ENCODE peak calls at places on chromosomes 16 and 17, in ten cellular contexts. V is sigmoid colon, S is H1, W is transverse colon, X is GM12878, Y is stomach, K is suprapubic skin, A is endothelial cell of umbilical vein, H is prostate gland, B is breast epithelium. I is an unnamed sample.

GRCh38 chr16:86387461-86388440 is 122.6 kb upstream of the FOXF1 start:
- DNase-seq in W (no peak), K (no peak), X (no peak), Y (no peak), V (no peak), H (no peak), B (no peak), S (no peak), A (peak; percentile 89), I (no peak)

GRCh38 chr17:6471531-6472465 is 27.5 kb downstream of the PIMREG start:
- DNase-seq in K (no peak), B (no peak), X (no peak), Y (no peak), A (peak; percentile 43), W (no peak), H (no peak), S (no peak), V (no peak), I (no peak)

GRCh38 chr16:63702981-63703590 is 1418.8 kb downstream of the CDH11 start:
- DNase-seq in S (no peak), B (no peak), W (no peak), Y (peak; percentile 53), V (no peak), K (no peak), A (no peak), H (no peak), X (no peak), I (no peak)

GRCh38 chr17:82114872-82115271 is 16.8 kb upstream of the FASN start:
- DNase-seq in S (no peak), H (no peak), A (no peak), W (no peak), K (no peak), X (no peak), Y (no peak), V (no peak), B (no peak), I (no peak)

GRCh38 chr16:4704913-4705312 is 11.6 kb downstream of the NUDT16L1 start:
- DNase-seq in X (no peak), H (no peak), Y (no peak), A (no peak), V (no peak), S (no peak), K (no peak), W (no peak), B (no peak), I (no peak)

GRCh38 chr16:85334718-85335583 is 222.7 kb upstream of the CIBAR2 start:
- DNase-seq in X (no peak), V (no peak), W (peak; percentile 88), H (peak; percentile 26), A (peak; percentile 49), K (no peak), S (no peak), B (no peak), Y (peak; percentile 91), I (no peak)

GRCh38 chr17:77083547-77083946 is 57.2 kb upstream of the SEC14L1 start:
- DNase-seq in V (no peak), W (peak; percentile 47), K (no peak), S (no peak), H (no peak), Y (no peak), B (no peak), X (no peak), A (no peak), I (no peak)

GRCh38 chr17:73900516-73900915 is 256.3 kb upstream of the SDK2 start:
- DNase-seq in V (no peak), H (no peak), W (no peak), A (no peak), Y (no peak), S (no peak), B (no peak), K (no peak), X (no peak), I (no peak)

GRCh38 chr17:56440391-56440790 is 153.1 kb upstream of the NOG start:
- DNase-seq in B (no peak), S (no peak), X (no peak), H (no peak), A (peak; percentile 10), K (no peak), W (no peak), V (no peak), Y (no peak), I (no peak)

GRCh38 chr17:74452027-74452840 is 14.2 kb upstream of the CD300A start:
- DNase-seq in Y (no peak), W (no peak), S (no peak), K (no peak), X (no peak), B (no peak), A (no peak), H (no peak), V (no peak), I (no peak)

GRCh38 chr17:67520282-67520906 is 143.3 kb downstream of the PITPNC1 start:
- DNase-seq in X (no peak), Y (no peak), K (no peak), V (peak; percentile 87), B (no peak), H (no peak), W (peak; percentile 13), A (no peak), S (no peak), I (no peak)

GRCh38 chr16:87897563-87898505 is 28.5 kb upstream of the SLC7A5 start:
- DNase-seq in X (no peak), S (no peak), B (no peak), V (no peak), K (no peak), A (no peak), H (no peak), Y (no peak), W (no peak), I (no peak)

GRCh38 chr16:85307552-85308364 is 195.5 kb upstream of the CIBAR2 start:
- DNase-seq in K (no peak), X (no peak), V (no peak), A (no peak), B (no peak), H (no peak), W (no peak), S (no peak), Y (no peak), I (no peak)

GRCh38 chr17:142102-142661 is 4.8 kb downstream of the SCGB1C2 start:
- DNase-seq in K (peak; percentile 79), B (peak; percentile 45), X (no peak), W (no peak), Y (peak; percentile 25), H (peak; percentile 3), V (peak; percentile 61), S (no peak), A (peak; percentile 50), I (peak; percentile 61)
- H3K27ac ChIP-seq in K (no peak overlapping the region), B (no peak overlapping the region), X (no peak overlapping the region), W (no peak overlapping the region), Y (no peak overlapping the region), H (no peak overlapping the region), V (no peak overlapping the region), S (no peak overlapping the region), A (no peak overlapping the region), I (no peak overlapping the region)

GRCh38 chr17:18363021-18363941 is at the start of gene SHMT1:
- DNase-seq in A (peak; percentile 90), X (peak; percentile 72), H (peak; percentile 95), B (peak; percentile 94), Y (peak; percentile 97), V (peak; percentile 98), K (peak; percentile 96), W (peak; percentile 96), S (peak; percentile 92), I (peak; percentile 98)
- TF ChIP-seq POLR2A in A (peak; percentile 70), X (peak; percentile 88), H (peak; percentile 85), B (no peak), Y (no peak), V (peak; percentile 25), K (no peak), W (peak; percentile 70), S (peak; percentile 78), I (peak; percentile 52)

GRCh38 chr17:43449470-43450202 is 34.1 kb upstream of the DHX8 start:
- DNase-seq in W (no peak), B (no peak), K (no peak), A (no peak), V (no peak), H (peak; percentile 69), Y (peak; percentile 34), X (no peak), S (no peak), I (no peak)
- TF ChIP-seq POLR2AphosphoS5 in W (no peak), B (no peak), K (no peak), A (no peak), V (no peak), H (peak; percentile 82), Y (no peak), X (no peak), S (no peak), I (no peak)

GRCh38 chr17:45874148-45874547 is 20.2 kb upstream of the MAPT start:
- DNase-seq in B (no peak), V (no peak), K (no peak), S (no peak), Y (no peak), X (no peak), H (no peak), A (no peak), W (no peak), I (no peak)
- H3K27ac ChIP-seq in B (no peak overlapping the region), V (no peak overlapping the region), K (no peak overlapping the region), S (no peak overlapping the region), Y (no peak overlapping the region), X (no peak overlapping the region), H (no peak overlapping the region), A (no peak overlapping the region), W (no peak overlapping the region), I (no peak overlapping the region)

DNA sequence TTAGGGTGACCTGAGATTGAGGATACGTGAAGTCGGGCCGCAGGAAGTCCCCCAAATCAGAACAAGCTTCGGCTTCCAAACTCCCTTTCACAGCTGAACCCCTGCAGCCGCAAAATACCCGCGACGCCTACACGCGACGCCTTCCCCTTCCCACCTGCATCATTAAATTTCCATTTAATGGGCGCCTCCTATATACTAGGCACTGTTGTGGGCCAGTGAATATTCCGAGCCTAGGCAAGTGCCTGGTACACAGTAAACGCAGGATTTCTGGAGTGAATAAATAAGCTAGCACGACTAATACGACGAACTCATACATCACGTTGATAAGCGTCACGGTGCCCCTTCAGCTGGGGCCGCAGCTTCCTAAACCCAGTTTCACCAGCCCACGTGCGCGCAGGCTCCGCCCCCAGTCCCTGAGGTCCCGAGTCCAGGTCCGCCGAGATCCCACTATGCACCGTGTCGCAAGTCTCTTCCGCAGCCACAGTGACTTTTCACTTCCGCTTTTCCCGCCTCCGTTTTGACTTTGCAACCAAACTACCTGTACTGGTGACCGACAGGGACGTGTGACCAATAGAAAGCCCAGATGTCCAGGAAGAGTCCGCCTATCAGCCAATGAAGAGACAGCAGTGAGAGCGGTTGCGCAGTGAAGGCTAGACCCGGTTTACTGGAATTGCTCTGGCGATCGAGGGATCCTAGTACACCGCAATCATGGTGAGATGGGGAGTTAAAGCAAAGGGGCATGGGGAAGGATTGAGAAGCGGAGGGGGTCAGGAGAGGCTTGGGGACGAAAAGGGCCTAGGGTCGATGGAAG is at the start of gene PSMB3:
- DNase-seq in B (peak; percentile 96), A (peak; percentile 99), W (peak; percentile 98), H (peak; percentile 99), V (peak; percentile 99), S (peak; percentile 96), K (peak; percentile 99), X (peak; percentile 100), Y (peak; percentile 97), I (peak; percentile 99)
- TF ChIP-seq POLR2A in B (no peak), A (peak; percentile 3), W (peak; percentile 50), H (peak; percentile 11), V (no peak), S (no peak), K (no peak), X (peak; percentile 79), Y (no peak), I (no peak)

GRCh38 chr16:728131-728889 is 1.4 kb downstream of the HAGHL start:
- DNase-seq in H (peak; percentile 50), X (no peak), Y (peak; percentile 69), K (no peak), B (no peak), V (peak; percentile 83), W (peak; percentile 79), S (no peak), A (peak; percentile 55), I (peak; percentile 92)
- TF ChIP-seq POLR2AphosphoS5 in H (no peak), X (no peak), Y (peak; percentile 3), K (no peak), B (no peak), V (peak; percentile 24), W (no peak), S (no peak), A (peak; percentile 39), I (peak; percentile 74)

I was measured in spleen.